ENCODE peak calls at places on chromosomes 11 and 22, in four cellular contexts. C is neural progenitor cell, Z is PC-3, P is OCI-LY7. N is an unnamed sample.

GRCh38 chr11:14554959-14555358 is 34.8 kb upstream of the PSMA1 start:
- DNase-seq in C (no peak), Z (no peak), P (no peak), N (no peak)

GRCh38 chr11:61902313-61902712 is 11.0 kb upstream of the FADS3 start:
- DNase-seq in Z (no peak), C (no peak), P (no peak), N (no peak)

GRCh38 chr11:41328324-41328723 is 131.1 kb downstream of the LRRC4C start:
- DNase-seq in P (no peak), Z (no peak), C (no peak), N (no peak)

GRCh38 chr22:25880524-25880923 is 138.5 kb downstream of the MYO18B start:
- DNase-seq in Z (no peak), P (peak; percentile 11), C (no peak), N (peak; percentile 25)

GRCh38 chr22:36870250-36870649 is 9.4 kb downstream of the NCF4 start:
- DNase-seq in C (no peak), P (no peak), Z (peak; percentile 79), N (no peak)

GRCh38 chr11:59456661-59457060 is at the start of gene OR4D6:
- DNase-seq in P (no peak), Z (no peak), C (no peak), N (no peak)

GRCh38 chr22:48464246-48464645 is 1363.4 kb downstream of the BRD1 start:
- DNase-seq in P (no peak), C (peak; percentile 18), Z (no peak), N (no peak)

GRCh38 chr22:49957826-49958461 is 2.6 kb upstream of the PIM3 start:
- DNase-seq in Z (no peak), C (no peak), P (no peak), N (no peak)

GRCh38 chr11:85682330-85683305 is 3.4 kb downstream of the CCDC89 start:
- DNase-seq in Z (no peak), C (no peak), P (no peak), N (no peak)

GRCh38 chr11:72136677-72137255 is 1.2 kb downstream of the FOLR3 start:
- DNase-seq in P (no peak), C (no peak), Z (no peak), N (no peak)

GRCh38 chr22:48892571-48893287 is 934.9 kb downstream of the BRD1 start:
- DNase-seq in P (no peak), Z (no peak), C (no peak), N (no peak)

GRCh38 chr11:1970956-1971355 is 23.8 kb downstream of the MRPL23 start:
- DNase-seq in C (no peak), Z (no peak), P (no peak), N (no peak)

GRCh38 chr11:86517557-86517956 is 142.9 kb downstream of the CCDC81 start:
- DNase-seq in C (no peak), Z (peak; percentile 27), P (no peak), N (no peak)

GRCh38 chr11:47161134-47161854 is 15.4 kb downstream of the ARFGAP2 start:
- DNase-seq in C (peak; percentile 87), Z (peak; percentile 71), P (peak; percentile 89), N (peak; percentile 93)

GRCh38 chr11:128790200-128790599 is 76.9 kb downstream of the KCNJ1 start:
- DNase-seq in C (peak; percentile 45), P (no peak), Z (peak; percentile 32), N (no peak)

GRCh38 chr11:64794526-64794925 is 8.5 kb downstream of the MAP4K2 start:
- DNase-seq in C (no peak), P (no peak), Z (no peak), N (no peak)

GRCh38 chr11:119338318-119338890 is 2.3 kb downstream of the C1QTNF5 start:
- DNase-seq in C (peak; percentile 91), Z (peak; percentile 91), P (peak; percentile 79), N (peak; percentile 92)

GRCh38 chr11:35662061-35662648 is 420 bp upstream of the TRIM44 start:
- DNase-seq in Z (peak; percentile 79), P (no peak), C (no peak), N (no peak)

GRCh38 chr11:110305169-110306018 is 9.0 kb upstream of the RDX start:
- DNase-seq in C (no peak), P (no peak), Z (peak; percentile 98), N (no peak)

GRCh38 chr22:27717094-27717493 is 84.5 kb downstream of the MN1 start:
- DNase-seq in Z (no peak), P (no peak), C (no peak), N (no peak)

GRCh38 chr11:134728186-134728585 is 316.1 kb upstream of the B3GAT1 start:
- DNase-seq in Z (no peak), C (no peak), P (no peak), N (no peak)
- H3K27ac ChIP-seq in Z (no peak overlapping the region), C (no peak overlapping the region), P (no peak overlapping the region), N (no peak overlapping the region)

DNA sequence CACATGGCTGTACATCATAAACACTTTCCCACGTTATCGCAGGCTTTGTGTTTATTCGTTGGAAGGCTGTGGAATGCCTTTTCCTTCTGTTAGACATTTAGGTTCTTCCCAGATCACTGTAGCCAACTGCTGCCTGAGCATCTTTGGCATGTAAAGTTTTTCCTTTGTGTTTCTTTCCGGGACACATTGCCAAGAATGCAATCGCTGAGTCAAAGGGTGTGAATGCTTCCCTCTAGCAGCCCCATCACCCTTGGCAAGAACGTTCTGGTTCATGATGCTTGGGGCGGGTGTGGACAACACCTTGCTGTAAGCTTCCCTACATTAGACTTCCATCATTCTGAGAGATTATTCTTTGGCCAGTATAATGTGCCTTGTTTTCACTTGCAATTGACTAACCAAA is 136.2 kb downstream of the OSBP2 start:
- DNase-seq in C (no peak), P (no peak), Z (peak; percentile 95), N (peak; percentile 46)
- TF ChIP-seq EZH2phosphoT487 in C (no peak), P (no peak), Z (no peak), N (no peak)

GRCh38 chr11:724063-724732 is 18.2 kb downstream of the EPS8L2 start:
- DNase-seq in P (peak; percentile 37), Z (no peak), C (no peak), N (peak; percentile 55)

GRCh38 chr11:726278-726915 is 20.4 kb downstream of the EPS8L2 start:
- DNase-seq in Z (no peak), P (peak; percentile 62), C (peak; percentile 55), N (peak; percentile 69)

GRCh38 chr11:724733-725386 is 18.8 kb downstream of the EPS8L2 start:
- DNase-seq in C (no peak), P (no peak), Z (no peak), N (peak; percentile 13)

GRCh38 chr11:727281-727701 is 20.0 kb upstream of the TALDO1 start:
- DNase-seq in Z (no peak), C (no peak), P (no peak), N (no peak)

GRCh38 chr11:725624-726202 is 19.7 kb downstream of the EPS8L2 start:
- DNase-seq in C (peak; percentile 52), Z (no peak), P (no peak), N (peak; percentile 63)
- H3K4me3 ChIP-seq in C (peak overlapping the region; percentile 45), Z (no peak overlapping the region), P (peak overlapping the region; percentile 48), N (peak overlapping the region; percentile 65)

GRCh38 chr11:8288166-8288772 is 24.6 kb upstream of the LMO1 start:
- DNase-seq in Z (peak; percentile 20), P (no peak), C (peak; percentile 1), N (no peak)

GRCh38 chr11:8290122-8290810 is 26.6 kb upstream of the LMO1 start:
- DNase-seq in Z (no peak), P (no peak), C (peak; percentile 2), N (no peak)

GRCh38 chr11:8287297-8288070 is 23.8 kb upstream of the LMO1 start:
- DNase-seq in Z (no peak), C (peak; percentile 1), P (no peak), N (no peak)

GRCh38 chr11:8288824-8289223 is 25.1 kb upstream of the LMO1 start:
- DNase-seq in Z (no peak), C (peak; percentile 1), P (no peak), N (no peak)

GRCh38 chr11:8289426-8290047 is 25.9 kb upstream of the LMO1 start:
- DNase-seq in P (no peak), C (peak; percentile 76), Z (no peak), N (no peak)
- H3K27ac ChIP-seq in P (no peak overlapping the region), C (no peak overlapping the region), Z (no peak overlapping the region), N (no peak overlapping the region)

N was measured in GM23338.